ENCODE peak calls at places on chromosome 12, in four cellular contexts. One of them, this sample, is unnamed. For H3K4me1, the result is how much of the 10 kb centered on the place peaks cover.

GRCh38 chr12:52191841-52192791 is at the start of gene KRT80:
- DNase-seq in astrocyte: peak
- DNase-seq in neural progenitor cell: no peak
- DNase-seq in neuronal stem cell: no peak
- DNase-seq in this sample: no peak

GRCh38 chr12:9104767-9105423 is 10.8 kb downstream of the A2M start:
- DNase-seq in neural progenitor cell: no peak
- DNase-seq in astrocyte: no peak
- DNase-seq in neuronal stem cell: no peak
- DNase-seq in this sample: no peak

GRCh38 chr12:122547330-122547729 is 20.3 kb downstream of the KNTC1 start:
- DNase-seq in neuronal stem cell: no peak
- DNase-seq in neural progenitor cell: no peak
- DNase-seq in astrocyte: no peak
- DNase-seq in this sample: no peak

GRCh38 chr12:54036620-54037359 is 3.9 kb downstream of the HOXC5 start:
- DNase-seq in neural progenitor cell: no peak
- DNase-seq in neuronal stem cell: no peak
- DNase-seq in astrocyte: no peak
- DNase-seq in this sample: peak

GRCh38 chr12:87967871-87968270 is 61.3 kb downstream of the C12orf50 start:
- DNase-seq in astrocyte: no peak
- DNase-seq in neural progenitor cell: no peak
- DNase-seq in neuronal stem cell: no peak
- DNase-seq in this sample: no peak

GRCh38 chr12:45200497-45201043 is 15.3 kb upstream of the ANO6 start:
- DNase-seq in neuronal stem cell: no peak
- DNase-seq in neural progenitor cell: no peak
- DNase-seq in astrocyte: no peak
- DNase-seq in this sample: peak

GRCh38 chr12:179131-179884 is 34.6 kb downstream of the SLC6A12 start:
- DNase-seq in neural progenitor cell: no peak
- DNase-seq in astrocyte: no peak
- DNase-seq in neuronal stem cell: no peak
- DNase-seq in this sample: no peak

GRCh38 chr12:109833307-109834189 is at the start of gene TRPV4:
- DNase-seq in neural progenitor cell: peak
- DNase-seq in neuronal stem cell: peak
- DNase-seq in astrocyte: no peak
- DNase-seq in this sample: no peak

DNA sequence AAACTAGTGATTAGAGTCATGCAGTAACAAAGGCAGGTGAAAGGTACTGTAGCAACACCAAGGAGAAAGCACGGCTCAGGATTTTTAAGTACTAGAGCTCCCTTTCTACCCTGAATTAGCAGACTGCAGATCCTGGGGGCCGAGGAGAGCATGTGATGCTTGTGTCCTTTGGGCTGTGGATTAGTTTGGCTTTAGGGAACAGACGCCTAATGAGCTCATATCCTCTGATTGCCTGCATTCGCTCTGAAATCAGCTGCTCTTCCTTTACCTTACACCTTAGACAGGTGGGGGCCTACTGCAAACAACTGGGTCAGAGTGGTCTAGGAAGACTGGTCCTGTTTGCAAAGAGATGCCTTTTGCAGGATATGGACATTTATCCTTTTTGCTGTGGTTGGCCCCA is 2.2 kb downstream of the PIP4K2C start:
- DNase-seq in neuronal stem cell: no peak
- DNase-seq in neural progenitor cell: no peak
- DNase-seq in astrocyte: no peak
- DNase-seq in this sample: no peak
- H3K4me2 ChIP-seq in neuronal stem cell: no peak
- H3K4me2 ChIP-seq in neural progenitor cell: no peak
- H3K4me2 ChIP-seq in astrocyte: no peak
- H3K4me2 ChIP-seq in this sample: peak

DNA sequence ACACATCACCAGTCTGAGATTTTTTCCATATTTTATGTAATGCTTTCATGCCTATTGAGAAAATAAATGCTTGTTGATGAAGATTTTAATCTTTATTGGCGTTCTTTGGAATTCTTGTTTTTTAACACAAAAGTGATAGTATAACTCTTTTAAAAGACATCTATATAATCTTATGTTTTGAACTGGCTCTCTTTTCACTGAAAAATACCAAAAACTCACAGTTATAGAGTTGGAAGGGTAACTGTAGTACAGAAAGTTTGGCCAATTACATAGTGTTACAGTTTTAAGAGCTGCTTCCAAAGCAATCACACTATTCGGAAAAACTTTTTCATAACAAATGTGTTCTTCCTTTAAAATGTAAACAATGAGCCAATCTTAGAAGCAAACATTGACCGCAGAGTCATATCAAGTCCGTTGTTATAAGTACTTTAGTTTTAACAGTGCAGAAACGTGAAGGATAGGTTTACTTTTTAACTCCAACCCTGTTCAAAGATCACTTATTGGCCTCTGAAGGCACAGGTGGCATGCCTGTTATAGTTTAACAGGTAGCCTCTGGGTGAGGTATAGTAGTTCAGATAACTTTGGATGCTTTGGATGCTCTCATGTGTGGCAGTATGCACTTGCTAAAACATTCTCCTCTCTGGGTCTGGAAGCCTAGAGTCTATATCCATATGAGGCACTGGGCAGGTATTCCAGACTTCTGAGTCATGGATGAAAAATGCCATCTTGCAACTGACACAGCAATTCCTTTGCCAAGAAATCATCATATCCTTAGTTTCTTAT is 12.1 kb upstream of the NTN4 start:
- DNase-seq in astrocyte: peak
- DNase-seq in neuronal stem cell: no peak
- DNase-seq in neural progenitor cell: no peak
- DNase-seq in this sample: no peak
- H3K4me1 ChIP-seq in astrocyte: under half
- H3K4me1 ChIP-seq in neuronal stem cell: under half
- H3K4me1 ChIP-seq in neural progenitor cell: under half
- H3K4me1 ChIP-seq in this sample: under half

DNA sequence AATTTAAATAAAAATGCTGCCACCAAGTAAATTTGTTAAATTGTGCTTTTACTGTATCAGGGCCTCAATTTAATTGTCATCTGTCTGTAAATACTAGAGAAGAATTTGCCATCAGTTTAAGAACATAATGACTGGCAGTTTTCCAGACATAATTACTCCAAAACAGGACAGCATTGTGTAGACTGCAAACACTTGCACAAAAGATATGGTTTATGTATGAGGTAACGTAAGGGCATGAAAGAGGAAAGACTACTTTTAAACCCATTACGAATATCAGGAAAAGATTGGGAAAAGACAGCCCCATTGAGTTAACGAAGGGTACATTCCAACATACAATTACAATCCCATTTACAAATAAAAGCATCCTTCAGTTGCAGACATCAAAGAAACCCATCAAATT is 59.8 kb upstream of the KRR1 start:
- DNase-seq in neuronal stem cell: no peak
- DNase-seq in astrocyte: no peak
- DNase-seq in neural progenitor cell: no peak
- DNase-seq in this sample: no peak
- H2AFZ ChIP-seq in neuronal stem cell: no peak
- H2AFZ ChIP-seq in astrocyte: no peak
- H2AFZ ChIP-seq in neural progenitor cell: no peak
- H2AFZ ChIP-seq in this sample: no peak

GRCh38 chr12:12334710-12335040 is 15.4 kb downstream of the MANSC1 start:
- DNase-seq in neural progenitor cell: no peak
- DNase-seq in astrocyte: no peak
- DNase-seq in neuronal stem cell: no peak
- DNase-seq in this sample: no peak
- H3K4me2 ChIP-seq in neural progenitor cell: no peak
- H3K4me2 ChIP-seq in astrocyte: peak
- H3K4me2 ChIP-seq in neuronal stem cell: no peak
- H3K4me2 ChIP-seq in this sample: no peak

This sample was measured in DND-41.